ENCODE peak calls at places on chromosome 2, in four cellular contexts. P is mesenchymal stem cell; J is epithelial cell of esophagus; C is CD8-positive, alpha-beta T cell. H is an unnamed sample.

GRCh38 chr2:36352711-36353110 is 2.9 kb upstream of the CRIM1 start:
- DNase-seq in P (peak), J (peak), C (no peak), H (no peak)

GRCh38 chr2:78999410-78999809 is 26.1 kb upstream of the REG3G start:
- DNase-seq in P (peak), J (peak), C (no peak), H (no peak)

GRCh38 chr2:7356909-7357584 is 439.8 kb downstream of the RNF144A start:
- DNase-seq in P (no peak), J (no peak), C (no peak), H (peak)

GRCh38 chr2:116719841-116720240 is 1094.7 kb upstream of the DDX18 start:
- DNase-seq in P (peak), J (peak), C (no peak), H (no peak)

GRCh38 chr2:240586919-240587800 is 626 bp downstream of the CAPN10 start:
- DNase-seq in P (peak), J (peak), C (no peak), H (no peak)

GRCh38 chr2:129459881-129460280 is 519.6 kb upstream of the RAB6C start:
- DNase-seq in P (no peak), J (no peak), C (no peak), H (no peak)

GRCh38 chr2:18987592-18988073 is 370.8 kb downstream of the OSR1 start:
- DNase-seq in P (peak), J (peak), C (no peak), H (no peak)

GRCh38 chr2:49616800-49617199 is 462.5 kb upstream of the FSHR start:
- DNase-seq in P (peak), J (peak), C (no peak), H (peak)

GRCh38 chr2:129915303-129915840 is 64.1 kb upstream of the RAB6C start:
- DNase-seq in P (no peak), J (no peak), C (no peak), H (no peak)

GRCh38 chr2:171128461-171128860 is 32.2 kb downstream of the TLK1 start:
- DNase-seq in P (no peak), J (no peak), C (no peak), H (no peak)

GRCh38 chr2:7703523-7704144 is 786.4 kb downstream of the RNF144A start:
- DNase-seq in P (no peak), J (no peak), C (no peak), H (no peak)

GRCh38 chr2:17643031-17643615 is 102.6 kb downstream of the VSNL1 start:
- DNase-seq in P (peak), J (peak), C (no peak), H (no peak)

GRCh38 chr2:102453497-102453896 is 19.5 kb upstream of the SLC9A4 start:
- DNase-seq in P (no peak), J (no peak), C (no peak), H (no peak)

GRCh38 chr2:28326469-28326805 is 66.2 kb upstream of the FOSL2 start:
- DNase-seq in P (no peak), J (no peak), C (no peak), H (no peak)

GRCh38 chr2:149597050-149598013 is 9.8 kb upstream of the MMADHC start:
- DNase-seq in P (peak), J (peak), C (peak), H (peak)

GRCh38 chr2:160299540-160299939 is 99.5 kb upstream of the ITGB6 start:
- DNase-seq in P (peak), J (peak), C (no peak), H (no peak)

GRCh38 chr2:227153766-227154486 is 10.1 kb downstream of the COL4A4 start:
- DNase-seq in P (no peak), J (no peak), C (no peak), H (peak)

GRCh38 chr2:73859721-73860586 is 31.2 kb downstream of the STAMBP start:
- DNase-seq in P (peak), J (peak), C (no peak), H (no peak)

GRCh38 chr2:16302431-16302830 is 362.1 kb downstream of the MYCN start:
- DNase-seq in P (no peak), J (no peak), C (no peak), H (no peak)

GRCh38 chr2:37797081-37797480 is 125.6 kb upstream of the CDC42EP3 start:
- DNase-seq in P (peak), J (peak), C (no peak), H (no peak)

GRCh38 chr2:138364554-138365162 is 136.9 kb upstream of the SPOPL start:
- DNase-seq in P (no peak), J (peak), C (no peak), H (no peak)

GRCh38 chr2:75403991-75404428 is 156.7 kb downstream of the EVA1A start:
- DNase-seq in P (peak), J (peak), C (no peak), H (no peak)

GRCh38 chr2:239407112-239407511 is 6.3 kb upstream of the HDAC4 start:
- DNase-seq in P (no peak), J (no peak), C (no peak), H (no peak)

DNA sequence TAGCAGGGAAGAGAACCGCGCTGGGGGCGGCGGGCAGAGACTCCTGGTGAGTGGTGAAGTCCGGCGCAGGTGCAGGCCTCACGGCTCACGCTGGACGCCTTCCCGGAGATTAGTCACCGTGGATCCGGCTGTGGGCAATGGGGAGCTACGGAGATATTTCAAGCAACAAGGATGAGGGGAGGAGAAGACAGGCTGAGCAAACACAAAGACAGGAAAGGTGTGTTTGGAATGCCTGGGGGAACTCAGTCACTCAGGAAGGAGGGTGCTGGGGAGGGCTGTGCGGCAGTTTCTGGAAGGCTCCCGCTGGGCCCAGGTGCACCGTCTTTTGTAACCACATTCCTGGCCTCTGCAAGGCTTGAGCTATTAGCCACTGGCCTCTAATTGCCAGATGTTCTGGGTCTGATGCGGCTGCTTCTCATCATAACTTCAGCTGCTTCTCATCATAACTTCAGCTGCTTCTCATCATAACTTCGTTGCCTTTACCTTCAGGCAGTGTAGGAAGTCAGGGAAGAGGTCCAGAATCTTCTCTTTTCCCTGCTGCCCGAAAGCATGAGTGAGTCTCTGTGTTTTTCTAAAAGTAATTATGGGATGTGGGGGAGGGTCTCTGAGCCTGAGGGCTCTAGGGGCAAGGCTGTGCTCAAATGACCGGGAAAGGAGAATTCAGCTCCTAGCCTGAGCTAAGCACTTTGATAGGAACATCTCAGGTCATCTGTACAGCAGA is 118.9 kb downstream of the PXDN start:
- DNase-seq in P (peak), J (peak), C (no peak), H (peak)
- H3K4me3 ChIP-seq in P (no peak), J (no peak), C (no peak), H (no peak)

DNA sequence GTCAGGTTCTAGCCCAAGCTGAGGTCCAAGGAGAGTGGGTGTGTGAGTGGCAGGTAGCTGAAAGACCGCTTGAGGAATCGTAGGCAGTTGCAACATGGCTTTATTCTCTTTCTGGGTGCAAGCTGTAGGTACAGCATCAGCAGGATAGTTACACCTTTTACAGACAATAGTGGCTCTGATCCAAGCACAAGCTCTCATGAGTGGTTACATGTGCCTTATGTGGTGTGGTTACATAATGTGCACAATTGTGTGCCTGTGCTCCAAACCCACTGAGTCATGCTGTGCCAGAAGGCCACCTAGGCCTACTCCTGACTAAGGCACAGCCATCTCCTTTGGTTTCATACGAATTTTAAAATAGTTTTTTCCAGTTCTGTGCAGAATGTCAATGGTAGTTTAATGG is 227.6 kb downstream of the SATB2 start:
- DNase-seq in P (no peak), J (peak), C (no peak), H (no peak)
- H3K4me3 ChIP-seq in P (no peak), J (no peak), C (no peak), H (no peak)

GRCh38 chr2:176137249-176137573 is 7.7 kb downstream of the HOXD8 start:
- DNase-seq in P (no peak), J (no peak), C (no peak), H (no peak)

GRCh38 chr2:176139170-176139611 is 9.7 kb downstream of the HOXD8 start:
- DNase-seq in P (no peak), J (no peak), C (no peak), H (no peak)

GRCh38 chr2:176138526-176139169 is 9.1 kb downstream of the HOXD8 start:
- DNase-seq in P (no peak), J (no peak), C (no peak), H (no peak)

GRCh38 chr2:176136375-176137248 is 7.1 kb downstream of the HOXD8 start:
- DNase-seq in P (peak), J (peak), C (no peak), H (peak)

GRCh38 chr2:176137883-176138282 is 8.4 kb downstream of the HOXD8 start:
- DNase-seq in P (no peak), J (no peak), C (no peak), H (no peak)
- H3K4me3 ChIP-seq in P (peak), J (no peak), C (no peak), H (no peak)

GRCh38 chr2:216362730-216363129 is 9.6 kb downstream of the MARCHF4 start:
- DNase-seq in P (peak), J (peak), C (no peak), H (no peak)

GRCh38 chr2:216363221-216363620 is 9.1 kb downstream of the MARCHF4 start:
- DNase-seq in P (no peak), J (peak), C (no peak), H (no peak)

GRCh38 chr2:216366777-216367465 is 5.4 kb downstream of the MARCHF4 start:
- DNase-seq in P (peak), J (no peak), C (no peak), H (no peak)

GRCh38 chr2:216369821-216370220 is 2.5 kb downstream of the MARCHF4 start:
- DNase-seq in P (no peak), J (no peak), C (no peak), H (no peak)

GRCh38 chr2:216365518-216365917 is 6.8 kb downstream of the MARCHF4 start:
- DNase-seq in P (no peak), J (no peak), C (no peak), H (no peak)
- H3K4me3 ChIP-seq in P (no peak), J (no peak), C (no peak), H (no peak)

DNA sequence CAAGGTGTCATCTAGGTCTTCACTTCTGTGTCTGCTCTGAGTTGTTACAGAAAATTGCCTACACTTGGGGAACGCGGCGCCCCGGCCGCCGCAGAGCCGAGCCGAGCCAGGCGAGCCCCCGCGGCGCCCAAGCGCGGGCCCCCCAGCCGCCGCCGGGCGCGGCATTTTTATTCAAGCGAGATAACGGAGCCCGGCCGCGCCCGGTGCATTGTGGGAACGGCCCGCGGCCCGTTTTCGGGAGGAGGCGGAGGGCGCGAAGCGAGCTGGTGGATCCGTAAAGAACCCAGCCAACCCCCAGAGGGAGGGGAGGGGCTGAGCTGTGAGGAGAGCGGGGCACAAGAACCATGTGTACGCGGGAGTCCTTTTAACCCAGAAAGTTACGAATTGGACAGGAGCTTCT is 191.8 kb downstream of the FTCDNL1 start:
- DNase-seq in P (peak), J (no peak), C (no peak), H (peak)
- H3K4me3 ChIP-seq in P (peak), J (no peak), C (no peak), H (peak)

H was measured in Caco-2.